ENCODE peak calls at places on chromosomes 2 and 18, in eight cellular contexts. C is stimulated activated CD8-positive, alpha-beta memory T cell treated with anti-CD3 and anti-CD28 coated beads, Interleukin-7, amount 100 ng/mL, for 4 hours; J is iris pigment epithelial cell; R is B cell; K is smooth muscle cell of the brain vasculature; N is nephron progenitor cell; O is pulmonary artery endothelial cell; E is substantia nigra. T is an unnamed sample.

GRCh38 chr2:224584768-224585204 is 377 bp downstream of the CUL3 start:
- DNase-seq in J (peak; percentile 22), E (peak; percentile 43), K (no peak), C (peak; percentile 50), R (peak; percentile 76), O (no peak), N (no peak), T (peak; percentile 49)

GRCh38 chr18:23356416-23356815 is 96.7 kb upstream of the RIOK3 start:
- DNase-seq in J (no peak), C (no peak), R (no peak), N (no peak), K (no peak), O (no peak), E (no peak), T (no peak)

GRCh38 chr2:199457147-199458016 is at the start of gene SATB2:
- DNase-seq in C (no peak), R (peak; percentile 54), E (no peak), J (peak; percentile 58), N (peak; percentile 69), O (no peak), K (no peak), T (no peak)

GRCh38 chr18:44715841-44716240 is 35.2 kb downstream of the SETBP1 start:
- DNase-seq in E (no peak), O (no peak), C (no peak), J (no peak), K (no peak), R (no peak), N (no peak), T (no peak)

GRCh38 chr18:5237723-5238370 is 40.8 kb upstream of the AKAIN1 start:
- DNase-seq in J (peak; percentile 94), K (peak; percentile 57), C (peak; percentile 83), N (peak; percentile 89), O (peak; percentile 47), E (peak; percentile 92), R (peak; percentile 92), T (peak; percentile 54)

GRCh38 chr2:200354823-200355751 is 48.6 kb downstream of the SPATS2L start:
- DNase-seq in R (no peak), E (no peak), O (no peak), K (no peak), C (no peak), N (no peak), J (no peak), T (no peak)

GRCh38 chr2:158921599-158922408 is 46.6 kb upstream of the TANC1 start:
- DNase-seq in R (no peak), N (no peak), K (no peak), E (no peak), C (no peak), J (no peak), O (no peak), T (no peak)

GRCh38 chr2:236177604-236177966 is 9.4 kb upstream of the GBX2 start:
- DNase-seq in R (no peak), O (no peak), K (no peak), E (no peak), N (peak; percentile 72), C (no peak), J (peak; percentile 41), T (no peak)

GRCh38 chr18:35688757-35689156 is 107.2 kb downstream of the GALNT1 start:
- DNase-seq in N (no peak), K (no peak), O (no peak), C (no peak), J (no peak), R (no peak), E (no peak), T (no peak)

GRCh38 chr2:209688388-209688787 is 83.2 kb upstream of the UNC80 start:
- DNase-seq in C (no peak), E (no peak), R (no peak), K (no peak), O (no peak), J (peak; percentile 7), N (no peak), T (no peak)

GRCh38 chr2:223076573-223076972 is 24.6 kb downstream of the KCNE4 start:
- DNase-seq in N (no peak), C (no peak), J (peak; percentile 67), R (no peak), K (no peak), E (no peak), O (no peak), T (no peak)

GRCh38 chr2:216156822-216157221 is 47.7 kb downstream of the XRCC5 start:
- DNase-seq in J (no peak), N (no peak), O (no peak), C (no peak), E (no peak), R (no peak), K (no peak), T (no peak)

GRCh38 chr2:232354069-232354468 is 24.5 kb upstream of the ALPP start:
- DNase-seq in K (no peak), N (no peak), E (no peak), C (no peak), R (no peak), J (no peak), O (no peak), T (no peak)

GRCh38 chr2:154437104-154437503 is 261.4 kb upstream of the KCNJ3 start:
- DNase-seq in J (no peak), C (no peak), O (no peak), N (no peak), E (no peak), R (no peak), K (no peak), T (no peak)

T was measured in caudate nucleus.